ENCODE peak calls at places on chromosome 1, in seven cellular contexts. One of them, this sample, is unnamed.

GRCh38 chr1:5495596-5496410 is 496.4 kb downstream of the NPHP4 start:
- DNase-seq in endodermal cell: no peak
- DNase-seq in lower lobe of right lung: no peak
- DNase-seq in cardiac muscle cell: no peak
- DNase-seq in B cell: no peak
- DNase-seq in RWPE1: no peak
- DNase-seq in type B pancreatic cell: no peak
- DNase-seq in this sample: no peak

GRCh38 chr1:186680031-186681012 is at the start of gene PTGS2:
- DNase-seq in endodermal cell: peak; percentile 95
- DNase-seq in lower lobe of right lung: peak; percentile 91
- DNase-seq in cardiac muscle cell: peak; percentile 98
- DNase-seq in B cell: peak; percentile 21
- DNase-seq in RWPE1: peak; percentile 90
- DNase-seq in type B pancreatic cell: peak; percentile 82
- DNase-seq in this sample: peak; percentile 79

GRCh38 chr1:206909167-206909882 is 12.1 kb downstream of the IL24 start:
- DNase-seq in endodermal cell: peak; percentile 90
- DNase-seq in lower lobe of right lung: peak; percentile 91
- DNase-seq in cardiac muscle cell: no peak
- DNase-seq in B cell: peak; percentile 67
- DNase-seq in RWPE1: peak; percentile 86
- DNase-seq in type B pancreatic cell: peak; percentile 79
- DNase-seq in this sample: peak; percentile 57

GRCh38 chr1:33957854-33958253 is 94.0 kb downstream of the HMGB4 start:
- DNase-seq in endodermal cell: no peak
- DNase-seq in lower lobe of right lung: no peak
- DNase-seq in cardiac muscle cell: no peak
- DNase-seq in B cell: no peak
- DNase-seq in RWPE1: no peak
- DNase-seq in type B pancreatic cell: no peak
- DNase-seq in this sample: no peak

GRCh38 chr1:153447498-153448170 is 12.8 kb downstream of the S100A7 start:
- DNase-seq in endodermal cell: no peak
- DNase-seq in lower lobe of right lung: no peak
- DNase-seq in cardiac muscle cell: peak; percentile 10
- DNase-seq in B cell: no peak
- DNase-seq in RWPE1: peak; percentile 26
- DNase-seq in type B pancreatic cell: no peak
- DNase-seq in this sample: no peak

GRCh38 chr1:185158806-185159205 is 1.8 kb downstream of the SWT1 start:
- DNase-seq in endodermal cell: no peak
- DNase-seq in lower lobe of right lung: no peak
- DNase-seq in cardiac muscle cell: no peak
- DNase-seq in B cell: no peak
- DNase-seq in RWPE1: no peak
- DNase-seq in type B pancreatic cell: no peak
- DNase-seq in this sample: no peak

GRCh38 chr1:81432089-81432488 is 368.6 kb upstream of the ADGRL2 start:
- DNase-seq in endodermal cell: no peak
- DNase-seq in lower lobe of right lung: no peak
- DNase-seq in cardiac muscle cell: no peak
- DNase-seq in B cell: no peak
- DNase-seq in RWPE1: no peak
- DNase-seq in type B pancreatic cell: no peak
- DNase-seq in this sample: no peak

GRCh38 chr1:222798111-222798510 is 16.7 kb upstream of the DISP1 start:
- DNase-seq in endodermal cell: no peak
- DNase-seq in lower lobe of right lung: no peak
- DNase-seq in cardiac muscle cell: peak; percentile 59
- DNase-seq in B cell: peak; percentile 28
- DNase-seq in RWPE1: peak; percentile 38
- DNase-seq in type B pancreatic cell: no peak
- DNase-seq in this sample: no peak

GRCh38 chr1:174692313-174692712 is 244.5 kb downstream of the GPR52 start:
- DNase-seq in endodermal cell: no peak
- DNase-seq in lower lobe of right lung: no peak
- DNase-seq in cardiac muscle cell: peak; percentile 50
- DNase-seq in B cell: no peak
- DNase-seq in RWPE1: peak; percentile 17
- DNase-seq in type B pancreatic cell: no peak
- DNase-seq in this sample: no peak

GRCh38 chr1:170964506-170964905 is 29.2 kb downstream of the MROH9 start:
- DNase-seq in endodermal cell: no peak
- DNase-seq in lower lobe of right lung: no peak
- DNase-seq in cardiac muscle cell: no peak
- DNase-seq in B cell: no peak
- DNase-seq in RWPE1: no peak
- DNase-seq in type B pancreatic cell: no peak
- DNase-seq in this sample: no peak
- TF ChIP-seq CTCF in endodermal cell: no peak
- TF ChIP-seq CTCF in lower lobe of right lung: no peak
- TF ChIP-seq CTCF in cardiac muscle cell: no peak
- TF ChIP-seq CTCF in B cell: no peak
- TF ChIP-seq CTCF in RWPE1: no peak
- TF ChIP-seq CTCF in type B pancreatic cell: no peak
- TF ChIP-seq CTCF in this sample: no peak

DNA sequence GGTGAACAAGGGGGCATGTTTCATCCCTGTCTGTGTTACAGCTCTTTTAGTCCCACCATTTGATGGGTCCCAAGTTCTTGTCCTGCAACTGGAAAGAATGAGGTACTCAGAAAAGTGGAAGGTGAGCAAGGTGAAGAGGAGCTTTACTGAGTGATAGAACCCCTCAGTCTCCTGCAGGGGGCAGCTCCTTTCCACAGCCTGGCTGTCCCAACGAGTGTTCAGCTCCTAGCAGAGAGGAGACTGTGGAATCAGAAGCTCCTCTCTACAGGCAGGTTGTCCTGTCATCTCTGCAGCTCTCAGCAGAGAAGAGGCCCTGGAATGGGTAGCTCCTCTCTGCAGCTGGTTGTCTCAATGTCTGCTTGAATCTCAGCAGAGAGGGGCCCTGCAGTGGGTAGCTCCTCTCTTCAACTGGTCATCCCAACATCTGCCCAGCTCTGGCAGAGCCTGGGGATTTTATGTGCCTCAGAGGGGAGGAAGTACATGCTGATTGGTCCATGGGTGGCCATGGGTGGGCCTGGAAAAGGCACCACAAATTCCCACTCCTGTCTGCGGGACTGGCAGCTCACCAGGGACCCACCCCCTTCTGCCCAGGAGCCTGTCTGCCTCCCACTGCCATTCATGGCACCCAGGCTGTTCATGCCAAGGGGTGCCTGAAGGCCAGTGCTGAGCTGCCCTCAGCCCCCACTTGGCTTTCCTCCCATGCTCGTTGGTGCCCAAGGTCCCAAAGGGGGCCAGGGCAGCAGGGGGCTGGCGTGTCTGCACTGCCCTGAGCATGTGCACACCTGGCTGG is 25.7 kb downstream of the LDLRAD1 start:
- DNase-seq in endodermal cell: peak; percentile 76
- DNase-seq in lower lobe of right lung: no peak
- DNase-seq in cardiac muscle cell: no peak
- DNase-seq in B cell: no peak
- DNase-seq in RWPE1: no peak
- DNase-seq in type B pancreatic cell: no peak
- DNase-seq in this sample: no peak
- TF ChIP-seq CTCF in endodermal cell: peak; percentile 71
- TF ChIP-seq CTCF in lower lobe of right lung: no peak
- TF ChIP-seq CTCF in cardiac muscle cell: peak; percentile 26
- TF ChIP-seq CTCF in B cell: no peak
- TF ChIP-seq CTCF in RWPE1: no peak
- TF ChIP-seq CTCF in type B pancreatic cell: peak; percentile 55
- TF ChIP-seq CTCF in this sample: no peak

GRCh38 chr1:229843627-229844238 is 217.7 kb downstream of the URB2 start:
- DNase-seq in endodermal cell: no peak
- DNase-seq in lower lobe of right lung: no peak
- DNase-seq in cardiac muscle cell: peak; percentile 23
- DNase-seq in B cell: no peak
- DNase-seq in RWPE1: peak; percentile 71
- DNase-seq in type B pancreatic cell: no peak
- DNase-seq in this sample: no peak

GRCh38 chr1:229842302-229843255 is 216.5 kb downstream of the URB2 start:
- DNase-seq in endodermal cell: no peak
- DNase-seq in lower lobe of right lung: no peak
- DNase-seq in cardiac muscle cell: no peak
- DNase-seq in B cell: no peak
- DNase-seq in RWPE1: no peak
- DNase-seq in type B pancreatic cell: no peak
- DNase-seq in this sample: no peak

GRCh38 chr1:229846351-229846750 is 220.3 kb downstream of the URB2 start:
- DNase-seq in endodermal cell: no peak
- DNase-seq in lower lobe of right lung: no peak
- DNase-seq in cardiac muscle cell: no peak
- DNase-seq in B cell: no peak
- DNase-seq in RWPE1: no peak
- DNase-seq in type B pancreatic cell: no peak
- DNase-seq in this sample: no peak

GRCh38 chr1:229844675-229845074 is 218.6 kb downstream of the URB2 start:
- DNase-seq in endodermal cell: no peak
- DNase-seq in lower lobe of right lung: no peak
- DNase-seq in cardiac muscle cell: no peak
- DNase-seq in B cell: no peak
- DNase-seq in RWPE1: no peak
- DNase-seq in type B pancreatic cell: no peak
- DNase-seq in this sample: no peak

DNA sequence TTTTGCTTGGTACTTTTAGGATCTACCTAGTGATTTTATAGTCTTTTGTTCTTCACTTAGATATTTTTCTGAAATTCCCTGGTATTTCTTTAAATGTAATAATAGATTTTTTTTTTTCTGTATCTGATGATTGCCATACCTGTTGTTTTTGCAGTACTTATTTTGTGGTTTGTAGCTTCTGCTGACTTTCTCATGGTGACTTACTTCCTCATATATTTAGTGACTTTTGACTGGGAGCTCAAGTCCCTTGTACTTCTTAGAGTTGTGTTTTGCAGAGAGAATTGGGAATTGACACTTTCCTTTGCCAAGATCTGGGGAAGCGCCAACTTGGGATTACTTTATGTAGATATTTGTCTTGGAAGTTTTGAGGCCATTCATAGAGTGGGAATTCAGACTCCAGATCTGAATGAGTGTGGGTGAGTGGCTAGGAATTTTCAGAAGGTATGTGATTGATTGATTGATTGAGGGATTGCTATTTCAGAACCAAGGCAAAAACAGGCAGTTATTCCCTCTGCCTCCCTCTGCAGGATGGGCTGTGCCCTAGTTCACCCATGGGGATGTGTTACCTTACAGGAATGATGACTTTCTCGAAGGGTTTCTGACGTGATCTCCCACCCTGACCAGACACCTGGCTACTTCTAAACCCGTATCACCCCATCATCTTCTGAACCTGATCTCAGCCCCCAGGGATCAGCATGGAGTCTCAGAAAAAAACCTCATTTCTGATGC is 219.5 kb downstream of the URB2 start:
- DNase-seq in endodermal cell: no peak
- DNase-seq in lower lobe of right lung: no peak
- DNase-seq in cardiac muscle cell: no peak
- DNase-seq in B cell: no peak
- DNase-seq in RWPE1: no peak
- DNase-seq in type B pancreatic cell: no peak
- DNase-seq in this sample: no peak
- TF ChIP-seq CTCF in endodermal cell: peak; percentile 59
- TF ChIP-seq CTCF in lower lobe of right lung: no peak
- TF ChIP-seq CTCF in cardiac muscle cell: no peak
- TF ChIP-seq CTCF in B cell: no peak
- TF ChIP-seq CTCF in RWPE1: no peak
- TF ChIP-seq CTCF in type B pancreatic cell: no peak
- TF ChIP-seq CTCF in this sample: no peak

GRCh38 chr1:39922139-39922757 is 20.5 kb upstream of the MYCL start:
- DNase-seq in endodermal cell: peak; percentile 95
- DNase-seq in lower lobe of right lung: no peak
- DNase-seq in cardiac muscle cell: peak; percentile 13
- DNase-seq in B cell: no peak
- DNase-seq in RWPE1: no peak
- DNase-seq in type B pancreatic cell: no peak
- DNase-seq in this sample: no peak

GRCh38 chr1:39919545-39919944 is 17.8 kb upstream of the MYCL start:
- DNase-seq in endodermal cell: peak; percentile 84
- DNase-seq in lower lobe of right lung: peak; percentile 63
- DNase-seq in cardiac muscle cell: peak; percentile 81
- DNase-seq in B cell: peak; percentile 86
- DNase-seq in RWPE1: peak; percentile 87
- DNase-seq in type B pancreatic cell: no peak
- DNase-seq in this sample: peak; percentile 44

GRCh38 chr1:39915499-39916129 is 13.9 kb upstream of the MYCL start:
- DNase-seq in endodermal cell: no peak
- DNase-seq in lower lobe of right lung: no peak
- DNase-seq in cardiac muscle cell: no peak
- DNase-seq in B cell: no peak
- DNase-seq in RWPE1: no peak
- DNase-seq in type B pancreatic cell: no peak
- DNase-seq in this sample: no peak

GRCh38 chr1:39917825-39918224 is 16.1 kb upstream of the MYCL start:
- DNase-seq in endodermal cell: no peak
- DNase-seq in lower lobe of right lung: no peak
- DNase-seq in cardiac muscle cell: no peak
- DNase-seq in B cell: no peak
- DNase-seq in RWPE1: no peak
- DNase-seq in type B pancreatic cell: no peak
- DNase-seq in this sample: no peak
- TF ChIP-seq CTCF in endodermal cell: peak; percentile 55
- TF ChIP-seq CTCF in lower lobe of right lung: no peak
- TF ChIP-seq CTCF in cardiac muscle cell: no peak
- TF ChIP-seq CTCF in B cell: no peak
- TF ChIP-seq CTCF in RWPE1: no peak
- TF ChIP-seq CTCF in type B pancreatic cell: no peak
- TF ChIP-seq CTCF in this sample: no peak

DNA sequence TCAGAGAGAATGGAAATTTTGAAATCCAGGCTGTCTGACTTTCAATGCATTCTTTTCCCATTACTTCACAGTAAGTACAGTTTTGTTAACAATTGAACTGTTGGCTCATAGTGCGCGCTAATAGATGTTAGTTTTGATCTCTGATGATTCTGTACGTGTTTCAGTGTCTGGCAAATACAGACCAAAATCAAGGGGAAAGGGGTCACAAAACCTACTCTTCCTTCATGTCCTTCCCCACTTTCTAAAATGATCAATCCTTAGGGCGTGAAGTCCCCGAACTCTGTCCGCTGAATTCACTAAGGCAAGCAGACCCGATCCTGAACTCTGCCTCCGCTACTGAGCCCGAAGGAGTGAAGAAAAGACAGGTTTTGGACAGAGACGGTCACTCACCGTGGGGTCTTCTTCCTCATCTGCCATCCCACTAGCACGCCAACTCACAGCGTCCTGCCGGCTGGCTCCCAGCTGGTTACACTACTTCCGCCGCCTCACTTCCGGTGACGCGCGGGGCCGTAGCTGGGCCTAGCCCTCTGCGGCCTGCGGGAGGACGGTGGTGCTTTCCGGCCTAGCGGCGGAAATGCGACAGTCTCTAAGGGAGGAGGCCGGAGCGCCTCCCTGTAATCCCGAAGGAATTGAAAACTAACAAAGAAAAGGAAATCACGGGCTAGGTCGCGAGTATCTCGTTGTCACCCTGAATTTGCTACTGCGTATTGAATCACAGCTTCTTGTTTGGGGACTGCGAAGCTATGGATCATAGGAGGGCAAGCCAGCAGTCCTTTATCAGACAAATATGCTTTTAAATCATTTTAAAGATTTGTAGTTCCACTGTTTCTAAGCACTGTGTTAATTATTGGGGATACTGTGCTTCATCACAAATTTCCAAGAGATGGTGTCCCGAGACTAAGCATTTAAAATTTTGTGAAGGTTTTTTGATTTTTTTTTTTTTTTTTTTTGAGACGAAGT is at the start of gene TAF13:
- DNase-seq in endodermal cell: peak; percentile 97
- DNase-seq in lower lobe of right lung: peak; percentile 97
- DNase-seq in cardiac muscle cell: peak; percentile 97
- DNase-seq in B cell: peak; percentile 92
- DNase-seq in RWPE1: peak; percentile 91
- DNase-seq in type B pancreatic cell: peak; percentile 93
- DNase-seq in this sample: peak; percentile 97
- TF ChIP-seq CTCF in endodermal cell: peak; percentile 27
- TF ChIP-seq CTCF in lower lobe of right lung: peak; percentile 23
- TF ChIP-seq CTCF in cardiac muscle cell: peak; percentile 21
- TF ChIP-seq CTCF in B cell: no peak
- TF ChIP-seq CTCF in RWPE1: no peak
- TF ChIP-seq CTCF in type B pancreatic cell: peak; percentile 42
- TF ChIP-seq CTCF in this sample: no peak

This sample was measured in endothelial cell.